ENCODE peak calls at places on chromosomes 1 and 21, in seven cellular contexts. G is esophagus muscularis mucosa, P is breast epithelium, O is esophagus squamous epithelium, W is endodermal cell, Y is neural progenitor cell, D is A673. X is an unnamed sample.

GRCh38 chr1:55654750-55655149 is 439.6 kb upstream of the USP24 start:
- DNase-seq in G (peak; percentile 90), P (no peak), O (no peak), W (no peak), Y (no peak), D (no peak), X (no peak)

GRCh38 chr1:214574598-214575411 is 23.4 kb upstream of the PTPN14 start:
- DNase-seq in G (no peak), P (no peak), O (no peak), W (peak; percentile 2), Y (no peak), D (no peak), X (no peak)

GRCh38 chr1:48493970-48494769 is 22.2 kb upstream of the SPATA6 start:
- DNase-seq in G (no peak), P (no peak), O (no peak), W (peak; percentile 48), Y (no peak), D (peak; percentile 84), X (no peak)

GRCh38 chr1:209291715-209292114 is 291.8 kb upstream of the CAMK1G start:
- DNase-seq in G (peak; percentile 68), P (no peak), O (no peak), W (no peak), Y (no peak), D (peak; percentile 15), X (no peak)

GRCh38 chr1:14522331-14523241 is 75.9 kb upstream of the KAZN start:
- DNase-seq in G (no peak), P (no peak), O (no peak), W (peak; percentile 68), Y (peak; percentile 37), D (no peak), X (peak; percentile 42)

GRCh38 chr1:100597069-100597741 is 59.3 kb downstream of the GPR88 start:
- DNase-seq in G (no peak), P (no peak), O (no peak), W (no peak), Y (no peak), D (peak; percentile 13), X (no peak)

GRCh38 chr1:53340660-53341520 is 13.0 kb upstream of the LRP8 start:
- DNase-seq in G (peak; percentile 39), P (peak; percentile 5), O (no peak), W (peak; percentile 34), Y (no peak), D (no peak), X (no peak)

GRCh38 chr1:116375165-116375883 is 2.3 kb downstream of the ATP1A1 start:
- DNase-seq in G (no peak), P (no peak), O (no peak), W (no peak), Y (no peak), D (peak; percentile 68), X (no peak)

GRCh38 chr1:8075511-8076051 is 49.5 kb upstream of the ERRFI1 start:
- DNase-seq in G (no peak), P (no peak), O (no peak), W (no peak), Y (no peak), D (no peak), X (peak; percentile 25)

GRCh38 chr1:39508857-39509305 is 17.4 kb downstream of the BMP8A start:
- DNase-seq in G (no peak), P (no peak), O (no peak), W (no peak), Y (no peak), D (no peak), X (peak; percentile 39)

GRCh38 chr21:18144341-18144740 is 100.3 kb upstream of the CHODL start:
- DNase-seq in G (no peak), P (no peak), O (no peak), W (no peak), Y (no peak), D (no peak), X (no peak)

GRCh38 chr1:8281843-8282509 is 35.9 kb upstream of the SLC45A1 start:
- DNase-seq in G (no peak), P (no peak), O (no peak), W (no peak), Y (no peak), D (no peak), X (no peak)

GRCh38 chr21:43815107-43815742 is 25.8 kb downstream of the RRP1 start:
- DNase-seq in G (no peak), P (no peak), O (no peak), W (peak; percentile 85), Y (peak; percentile 55), D (no peak), X (peak; percentile 99)

GRCh38 chr1:119808491-119808890 is 2.8 kb downstream of the REG4 start:
- DNase-seq in G (no peak), P (no peak), O (no peak), W (no peak), Y (no peak), D (no peak), X (no peak)

GRCh38 chr21:15005391-15005790 is 59.4 kb downstream of the NRIP1 start:
- DNase-seq in G (no peak), P (no peak), O (no peak), W (peak; percentile 87), Y (peak; percentile 26), D (no peak), X (peak; percentile 32)

GRCh38 chr1:62784509-62785365 is 805 bp downstream of the ATG4C start:
- DNase-seq in G (no peak), P (no peak), O (no peak), W (no peak), Y (no peak), D (peak; percentile 12), X (no peak)

GRCh38 chr1:16076871-16077250 is 3.4 kb upstream of the FAM131C start:
- DNase-seq in G (no peak), P (no peak), O (no peak), W (no peak), Y (no peak), D (no peak), X (no peak)

GRCh38 chr1:104791030-104791429 is 1041.3 kb downstream of the AMY1C start:
- DNase-seq in G (no peak), P (no peak), O (no peak), W (no peak), Y (no peak), D (no peak), X (no peak)

GRCh38 chr1:240946926-240947325 is 335.0 kb upstream of the GREM2 start:
- DNase-seq in G (no peak), P (no peak), O (no peak), W (peak; percentile 59), Y (peak; percentile 56), D (peak; percentile 12), X (no peak)

DNA sequence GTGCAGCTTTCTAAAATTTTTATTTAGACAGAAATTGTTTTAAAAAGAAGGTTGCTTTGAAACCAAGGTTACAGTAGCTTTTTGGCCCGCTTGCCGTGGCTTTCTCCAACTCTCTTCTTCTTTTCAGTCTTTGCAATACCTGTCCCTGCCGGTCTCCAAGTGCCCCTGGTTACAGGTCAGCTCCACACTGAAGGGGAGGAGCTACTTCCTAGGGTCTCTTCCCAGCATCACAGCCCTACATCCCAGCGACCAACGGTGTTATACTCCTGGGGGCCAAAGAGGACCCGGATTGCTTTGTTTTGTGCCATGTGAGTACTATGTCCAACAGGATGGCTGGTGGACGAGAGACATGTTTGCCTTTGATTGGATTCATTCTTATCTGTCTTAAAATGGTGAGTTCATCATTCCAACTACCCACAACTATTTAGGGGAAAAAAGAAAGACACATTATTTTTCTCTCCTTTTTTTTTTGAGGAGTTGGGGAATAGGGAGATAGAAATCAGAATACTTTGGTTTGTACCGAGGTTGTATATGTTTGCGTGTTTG is at the start of gene FNDC7:
- DNase-seq in G (no peak), P (no peak), O (no peak), W (peak; percentile 76), Y (peak; percentile 51), D (no peak), X (peak; percentile 78)
- H3K4me3 ChIP-seq in G (no peak within 1 kb of the TSS), P (no peak within 1 kb of the TSS), O (no peak within 1 kb of the TSS), W (no peak within 1 kb of the TSS), Y (no peak within 1 kb of the TSS), D (no peak within 1 kb of the TSS), X (no peak within 1 kb of the TSS)

GRCh38 chr1:3571263-3571662 is 40.0 kb downstream of the MEGF6 start:
- DNase-seq in G (no peak), P (no peak), O (no peak), W (no peak), Y (no peak), D (no peak), X (no peak)

GRCh38 chr1:3569436-3569835 is 41.9 kb downstream of the MEGF6 start:
- DNase-seq in G (no peak), P (no peak), O (no peak), W (no peak), Y (no peak), D (no peak), X (no peak)

GRCh38 chr1:3567405-3567804 is 43.9 kb downstream of the MEGF6 start:
- DNase-seq in G (no peak), P (no peak), O (no peak), W (no peak), Y (no peak), D (no peak), X (no peak)

GRCh38 chr1:3568815-3569435 is 42.4 kb downstream of the MEGF6 start:
- DNase-seq in G (no peak), P (no peak), O (no peak), W (no peak), Y (no peak), D (no peak), X (no peak)

DNA sequence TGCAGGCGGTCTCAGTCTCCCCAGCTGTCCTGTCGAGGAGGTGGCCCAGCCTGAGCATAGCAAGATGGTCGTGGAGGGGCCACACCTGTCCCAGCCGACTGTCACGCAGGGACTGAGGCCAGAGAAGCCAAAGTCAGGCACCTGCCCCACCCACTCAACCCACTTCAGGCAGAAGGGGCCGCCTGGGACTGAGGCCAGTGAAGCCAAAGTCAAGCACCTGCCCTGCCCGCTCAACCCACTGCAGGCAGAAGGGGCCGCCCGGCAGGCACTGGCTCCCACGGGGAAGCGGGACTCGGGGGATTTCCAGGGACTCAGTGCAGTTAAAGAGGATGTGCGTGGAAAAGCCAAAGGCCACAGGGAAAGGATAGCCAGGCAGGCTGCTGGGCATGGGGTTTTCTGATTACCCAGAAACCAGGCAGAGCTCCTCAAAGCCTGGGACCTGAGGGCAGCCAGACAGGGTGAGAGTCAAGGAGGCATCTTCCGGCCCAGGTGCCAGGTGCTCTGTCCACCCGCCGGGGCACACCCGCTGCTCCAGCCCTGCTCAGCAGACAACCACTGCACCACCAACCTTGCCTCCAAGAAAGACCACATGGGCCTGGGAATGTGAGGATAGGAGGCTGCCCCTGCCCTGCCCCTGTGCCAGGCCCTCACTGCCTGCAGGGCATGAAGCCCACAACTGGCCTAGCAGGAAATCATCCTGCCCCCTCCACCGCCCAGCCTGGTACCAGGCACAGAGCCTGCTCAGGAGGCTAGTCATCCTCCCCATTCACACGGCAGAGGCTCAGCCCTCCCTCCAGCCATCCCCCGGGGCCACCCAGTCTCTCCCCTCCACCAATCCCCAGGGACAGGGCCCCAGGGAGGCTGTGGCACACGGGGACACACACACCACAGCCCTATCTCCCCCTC is 41.0 kb downstream of the MEGF6 start:
- DNase-seq in G (no peak), P (no peak), O (no peak), W (no peak), Y (no peak), D (no peak), X (no peak)
- H3K36me3 ChIP-seq in G (no peaks in the 10 kb centered on the region), P (no peaks in the 10 kb centered on the region), O (no peaks in the 10 kb centered on the region), W (no peaks in the 10 kb centered on the region), Y (no peaks in the 10 kb centered on the region), D (no peaks in the 10 kb centered on the region), X (no peaks in the 10 kb centered on the region)

GRCh38 chr1:117586747-117587478 is 18.9 kb upstream of the TENT5C start:
- DNase-seq in G (no peak), P (no peak), O (no peak), W (no peak), Y (no peak), D (no peak), X (no peak)
- H3K27me3 ChIP-seq in G (no peaks in the 10 kb centered on the region), P (no peaks in the 10 kb centered on the region), O (no peaks in the 10 kb centered on the region), W (no peaks in the 10 kb centered on the region), Y (no peaks in the 10 kb centered on the region), D (no peaks in the 10 kb centered on the region), X (no peaks in the 10 kb centered on the region)

GRCh38 chr21:31258073-31258472 is 86.0 kb downstream of the TIAM1 start:
- DNase-seq in G (no peak), P (no peak), O (no peak), W (no peak), Y (no peak), D (no peak), X (no peak)
- H3K4me3 ChIP-seq in G (no peak overlapping the region), P (no peak overlapping the region), O (no peak overlapping the region), W (no peak overlapping the region), Y (no peak overlapping the region), D (no peak overlapping the region), X (no peak overlapping the region)